ENCODE peak calls at places on chromosomes 1 and 21, in seven cellular contexts. X is neural progenitor cell, P is tibial artery, B is lung, F is AG04450, I is RWPE1, Y is transverse colon. T is an unnamed sample.

GRCh38 chr1:208950206-208950605 is 633.3 kb upstream of the CAMK1G start:
- DNase-seq in F (no peak), Y (no peak), B (no peak), I (no peak), X (no peak), P (no peak), T (no peak)

GRCh38 chr1:33586795-33587194 is 114.3 kb downstream of the ZSCAN20 start:
- DNase-seq in B (no peak), I (no peak), Y (no peak), P (no peak), F (no peak), X (no peak), T (no peak)

GRCh38 chr1:1776672-1777393 is 1.4 kb downstream of the NADK start:
- DNase-seq in B (no peak), I (no peak), X (no peak), P (no peak), F (no peak), Y (no peak), T (no peak)

GRCh38 chr1:216183007-216183406 is 240.2 kb downstream of the USH2A start:
- DNase-seq in I (peak; percentile 5), X (peak; percentile 65), Y (no peak), F (peak; percentile 15), P (no peak), B (no peak), T (no peak)

GRCh38 chr1:108897865-108898720 is 21.3 kb downstream of the GPSM2 start:
- DNase-seq in P (no peak), B (no peak), F (peak; percentile 34), X (peak; percentile 57), I (peak; percentile 46), Y (peak; percentile 16), T (no peak)

GRCh38 chr1:247407180-247407616 is 8.8 kb upstream of the NLRP3 start:
- DNase-seq in I (no peak), F (no peak), B (no peak), X (no peak), P (peak; percentile 28), Y (peak; percentile 37), T (no peak)

GRCh38 chr1:25544819-25545218 is 1.4 kb downstream of the LDLRAP1 start:
- DNase-seq in B (peak; percentile 46), X (no peak), F (no peak), Y (peak; percentile 59), I (no peak), P (no peak), T (no peak)

GRCh38 chr1:33255347-33256311 is 663 bp upstream of the ZNF362 start:
- DNase-seq in Y (peak; percentile 86), X (peak; percentile 79), P (peak; percentile 83), B (peak; percentile 83), I (peak; percentile 55), F (no peak), T (peak; percentile 86)

GRCh38 chr1:102861247-102861646 is 247.1 kb downstream of the COL11A1 start:
- DNase-seq in P (no peak), I (no peak), F (no peak), X (no peak), Y (no peak), B (no peak), T (no peak)

GRCh38 chr1:89670711-89671110 is 37.8 kb downstream of the LRRC8C start:
- DNase-seq in B (no peak), P (no peak), F (no peak), X (no peak), Y (no peak), I (no peak), T (no peak)

GRCh38 chr1:89669445-89669844 is 36.5 kb downstream of the LRRC8C start:
- DNase-seq in Y (no peak), I (no peak), P (no peak), F (no peak), X (no peak), B (no peak), T (no peak)

GRCh38 chr1:89672489-89673183 is 39.7 kb downstream of the LRRC8C start:
- DNase-seq in F (no peak), I (no peak), Y (no peak), X (no peak), B (no peak), P (no peak), T (no peak)

GRCh38 chr1:89671775-89672488 is 39.0 kb downstream of the LRRC8C start:
- DNase-seq in B (no peak), P (no peak), Y (no peak), F (no peak), X (no peak), I (peak; percentile 78), T (no peak)

DNA sequence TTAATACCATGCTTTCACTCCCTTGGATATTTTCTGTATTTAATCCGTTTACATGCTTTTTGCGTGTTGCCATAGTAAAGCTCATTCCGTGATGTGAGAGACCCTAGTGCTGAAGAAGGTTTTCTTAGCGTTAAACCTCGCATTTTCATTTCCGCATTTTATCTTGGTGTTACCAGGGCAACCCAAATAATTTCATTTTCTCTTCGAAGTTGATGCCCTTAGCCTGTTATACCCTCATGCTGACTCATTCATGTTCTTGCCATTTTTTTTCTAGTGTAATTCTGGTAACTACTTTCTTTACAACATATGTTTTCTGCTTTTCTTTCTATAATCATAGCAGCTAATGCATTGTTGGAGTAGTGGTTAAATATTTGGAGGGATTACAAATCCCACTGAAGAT is 37.2 kb downstream of the LRRC8C start:
- DNase-seq in F (no peak), P (no peak), B (no peak), Y (no peak), I (no peak), X (no peak), T (no peak)
- H3K27ac ChIP-seq in F (no peak overlapping the region), P (no peak overlapping the region), B (no peak overlapping the region), Y (no peak overlapping the region), I (no peak overlapping the region), X (no peak overlapping the region), T (no peak overlapping the region)

DNA sequence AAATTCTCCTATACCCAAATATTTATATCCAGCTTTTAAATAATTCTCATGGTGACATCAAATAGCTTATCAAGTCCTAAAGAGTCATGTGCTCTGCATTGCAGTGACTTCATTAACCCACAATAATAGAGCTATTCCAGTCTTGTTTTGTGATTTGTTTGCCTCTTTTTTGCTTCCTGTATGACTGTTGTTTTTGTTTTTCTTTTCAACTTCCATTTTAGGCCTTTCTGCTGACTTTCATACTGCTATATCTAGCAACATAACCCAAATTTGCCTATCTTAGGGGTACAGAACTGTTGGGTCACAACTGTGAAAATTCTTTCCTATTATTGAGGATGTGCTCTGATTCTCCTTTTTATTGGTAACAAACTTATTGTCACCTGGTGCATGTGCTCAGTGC is 30.3 kb downstream of the SPATA17 start:
- DNase-seq in X (no peak), B (no peak), P (no peak), F (no peak), Y (no peak), I (no peak), T (no peak)
- H3K27ac ChIP-seq in X (no peak overlapping the region), B (no peak overlapping the region), P (no peak overlapping the region), F (no peak overlapping the region), Y (no peak overlapping the region), I (no peak overlapping the region), T (no peak overlapping the region)

GRCh38 chr21:26422138-26422537 is 150.9 kb downstream of the CYYR1 start:
- DNase-seq in P (no peak), F (no peak), X (no peak), B (no peak), I (no peak), Y (no peak), T (no peak)

GRCh38 chr21:26425576-26425975 is 147.5 kb downstream of the CYYR1 start:
- DNase-seq in Y (no peak), P (no peak), B (no peak), I (no peak), X (no peak), F (no peak), T (no peak)

GRCh38 chr21:26423506-26423905 is 149.6 kb downstream of the CYYR1 start:
- DNase-seq in I (no peak), F (no peak), X (no peak), Y (no peak), B (no peak), P (no peak), T (no peak)

GRCh38 chr21:26421724-26422123 is 151.4 kb downstream of the CYYR1 start:
- DNase-seq in B (no peak), X (no peak), I (no peak), P (no peak), F (no peak), Y (no peak), T (no peak)
- H3K27ac ChIP-seq in B (no peak overlapping the region), X (no peak overlapping the region), I (no peak overlapping the region), P (no peak overlapping the region), F (no peak overlapping the region), Y (no peak overlapping the region), T (no peak overlapping the region)

GRCh38 chr1:12143631-12144155 is 23.1 kb upstream of the TNFRSF1B start:
- DNase-seq in F (peak; percentile 94), B (peak; percentile 83), P (peak; percentile 93), Y (peak; percentile 77), I (peak; percentile 92), X (no peak), T (peak; percentile 88)

GRCh38 chr1:12141533-12141855 is 25.3 kb upstream of the TNFRSF1B start:
- DNase-seq in B (no peak), X (no peak), P (no peak), Y (no peak), I (no peak), F (no peak), T (no peak)

GRCh38 chr1:12142141-12142823 is 24.5 kb upstream of the TNFRSF1B start:
- DNase-seq in F (no peak), I (no peak), P (no peak), X (peak; percentile 62), B (no peak), Y (no peak), T (no peak)

GRCh38 chr1:12144236-12144635 is 22.6 kb upstream of the TNFRSF1B start:
- DNase-seq in Y (peak; percentile 76), F (no peak), I (no peak), P (no peak), B (no peak), X (no peak), T (peak; percentile 30)

GRCh38 chr1:12142891-12143630 is 23.7 kb upstream of the TNFRSF1B start:
- DNase-seq in X (no peak), F (no peak), I (no peak), B (no peak), P (peak; percentile 65), Y (no peak), T (peak; percentile 66)
- H3K27ac ChIP-seq in X (no peak overlapping the region), F (peak overlapping the region; percentile 84), I (peak overlapping the region; percentile 95), B (peak overlapping the region; percentile 82), P (peak overlapping the region; percentile 29), Y (peak overlapping the region; percentile 81), T (peak overlapping the region; percentile 32)

DNA sequence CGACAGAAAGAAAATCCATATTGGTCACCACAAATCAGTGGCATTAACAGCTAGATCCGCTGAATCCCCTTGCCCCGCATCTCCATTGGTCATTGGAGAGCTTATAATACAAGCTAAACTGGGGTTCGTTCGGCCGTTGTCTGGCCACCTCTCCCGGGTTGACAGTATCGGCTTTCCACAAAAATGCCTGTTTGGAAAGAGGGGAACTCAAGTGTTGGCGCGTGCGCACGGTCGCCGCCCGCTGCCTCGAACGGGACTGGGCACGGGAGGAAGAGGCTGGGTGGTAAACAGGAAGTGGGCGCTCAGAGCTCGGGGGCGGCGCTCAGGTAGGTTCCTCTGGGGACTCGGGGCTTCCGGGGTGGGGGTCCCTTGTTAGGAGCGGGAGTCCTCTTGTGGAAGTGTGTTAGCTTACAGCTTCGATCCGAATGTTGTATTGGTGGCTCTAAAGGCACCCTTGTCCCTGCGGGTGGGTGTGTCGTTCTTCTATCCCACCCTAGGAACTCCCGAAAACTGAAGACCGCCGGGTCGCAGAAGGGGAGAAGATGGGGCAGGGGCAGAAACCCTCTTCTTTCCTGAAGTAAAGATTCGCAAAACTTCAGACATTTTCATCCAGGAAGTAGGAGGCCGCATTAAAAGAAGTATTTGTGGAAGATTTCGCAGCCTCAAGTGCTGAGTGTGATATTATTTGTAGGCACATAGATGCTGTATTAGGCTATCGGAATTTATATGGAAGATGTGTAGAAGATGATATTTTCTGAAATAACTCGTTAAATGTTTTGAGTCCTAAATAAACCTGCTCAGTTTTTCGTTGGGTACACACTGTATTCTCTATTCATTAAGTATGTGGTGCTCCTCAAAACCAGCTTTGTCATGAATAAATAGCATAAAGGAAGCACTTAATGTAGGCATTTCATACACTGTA is 988 bp downstream of the BROX start:
- DNase-seq in B (peak; percentile 94), F (peak; percentile 84), I (peak; percentile 82), Y (peak; percentile 95), X (peak; percentile 98), P (peak; percentile 96), T (peak; percentile 95)
- H3K27ac ChIP-seq in B (peak overlapping the region; percentile 99), F (peak overlapping the region; percentile 98), I (peak overlapping the region; percentile 97), Y (peak overlapping the region; percentile 94), X (peak overlapping the region; percentile 85), P (peak overlapping the region; percentile 95), T (peak overlapping the region; percentile 98)